ENCODE peak calls at places on chromosome 6, in six cellular contexts. J, T, M, L, U and B are unnamed samples.

GRCh38 chr6:3625980-3626533 is 125.5 kb downstream of the PXDC1 start:
- DNase-seq in J (no peak), L (no peak), M (no peak), U (no peak), T (no peak), B (no peak)

GRCh38 chr6:31035862-31036497 is 25.7 kb downstream of the MUC22 start:
- DNase-seq in T (no peak), L (no peak), J (no peak), M (no peak), U (no peak), B (no peak)

GRCh38 chr6:28941681-28942448 is 18.1 kb upstream of the TRIM27 start:
- DNase-seq in J (peak; percentile 70), U (no peak), L (no peak), T (no peak), M (no peak), B (peak; percentile 32)

GRCh38 chr6:166862287-166862977 is 93.9 kb downstream of the RNASET2 start:
- DNase-seq in M (peak; percentile 7), J (peak; percentile 76), T (no peak), U (peak; percentile 71), L (peak; percentile 43), B (no peak)

GRCh38 chr6:46469021-46469420 is 22.2 kb downstream of the RCAN2 start:
- DNase-seq in T (no peak), L (no peak), J (no peak), U (no peak), M (no peak), B (no peak)

GRCh38 chr6:132253211-132253610 is 148.1 kb downstream of the MOXD1 start:
- DNase-seq in T (no peak), M (no peak), J (no peak), U (no peak), L (no peak), B (no peak)

GRCh38 chr6:169231790-169232506 is 21.7 kb downstream of the THBS2 start:
- DNase-seq in U (no peak), T (no peak), M (no peak), L (no peak), J (no peak), B (no peak)

GRCh38 chr6:41162687-41163418 is at the start of gene TREM2:
- DNase-seq in M (no peak), L (no peak), T (no peak), J (no peak), U (no peak), B (no peak)

GRCh38 chr6:1797801-1798200 is 188.1 kb downstream of the FOXC1 start:
- DNase-seq in L (peak; percentile 22), J (no peak), T (no peak), U (no peak), M (peak; percentile 61), B (no peak)

GRCh38 chr6:79646006-79646405 is 14.9 kb downstream of the SH3BGRL2 start:
- DNase-seq in U (no peak), J (peak; percentile 31), M (no peak), T (no peak), L (peak; percentile 51), B (no peak)
- TF ChIP-seq CTCF in U (no peak), J (peak; percentile 51), M (no peak), T (peak; percentile 25), L (peak; percentile 28), B (no peak)

DNA sequence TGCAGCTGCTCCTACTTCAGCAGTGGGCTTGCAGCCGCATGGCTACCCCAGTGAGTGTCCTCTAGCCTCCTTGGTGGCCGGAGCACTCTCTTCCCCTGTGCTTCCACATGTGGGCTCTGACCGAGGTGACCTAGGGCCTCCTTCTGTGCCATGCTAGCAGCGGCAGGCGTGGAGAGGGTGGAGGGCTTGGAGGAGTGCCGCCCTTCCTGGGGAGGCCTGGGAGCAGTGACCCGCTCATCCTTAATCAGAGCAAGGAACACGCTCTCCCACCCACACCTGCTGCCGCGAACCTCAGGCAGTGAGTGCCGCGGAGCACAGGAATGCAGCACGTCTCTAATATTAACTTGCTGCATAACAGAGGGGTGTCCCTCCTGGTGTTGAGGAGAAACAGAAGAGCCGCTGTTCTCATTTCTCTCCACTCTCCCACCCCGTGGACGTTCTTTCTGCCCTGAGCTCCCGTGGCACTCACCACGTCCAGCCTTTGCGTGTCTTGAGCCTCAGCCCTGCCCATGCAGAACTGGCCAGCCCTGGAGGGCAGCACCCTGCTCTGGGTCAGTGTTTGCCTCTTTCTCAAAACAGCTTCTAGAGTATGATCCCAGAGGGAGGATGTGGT is 31.9 kb downstream of the DUSP22 start:
- DNase-seq in L (no peak), M (peak; percentile 11), T (no peak), J (no peak), U (no peak), B (no peak)
- TF ChIP-seq CTCF in L (no peak), M (no peak), T (no peak), J (no peak), U (no peak), B (no peak)

GRCh38 chr6:43308101-43308989 is at the start of gene CRIP3:
- DNase-seq in L (peak; percentile 71), M (peak; percentile 44), T (peak; percentile 4), J (peak; percentile 90), U (peak; percentile 29), B (peak; percentile 50)
- TF ChIP-seq CTCF in L (peak; percentile 68), M (peak; percentile 44), T (peak; percentile 57), J (peak; percentile 39), U (peak; percentile 55), B (no peak)

GRCh38 chr6:79574636-79575035 is 37.4 kb upstream of the LCA5 start:
- DNase-seq in J (no peak), U (no peak), M (peak; percentile 87), L (no peak), T (peak; percentile 86), B (no peak)

GRCh38 chr6:79570802-79571367 is 33.7 kb upstream of the LCA5 start:
- DNase-seq in L (peak; percentile 62), J (no peak), M (peak; percentile 74), U (peak; percentile 34), T (no peak), B (no peak)

GRCh38 chr6:79570129-79570801 is 33.0 kb upstream of the LCA5 start:
- DNase-seq in J (no peak), M (peak; percentile 68), T (peak; percentile 72), L (no peak), U (no peak), B (peak; percentile 56)
- TF ChIP-seq CTCF in J (no peak), M (no peak), T (no peak), L (no peak), U (no peak), B (no peak)

GRCh38 chr6:84119277-84119676 is 85.7 kb downstream of the MRAP2 start:
- DNase-seq in U (no peak), T (no peak), M (peak; percentile 47), J (no peak), L (no peak), B (no peak)
- TF ChIP-seq CTCF in U (no peak), T (no peak), M (peak; percentile 35), J (peak; percentile 21), L (no peak), B (no peak)

DNA sequence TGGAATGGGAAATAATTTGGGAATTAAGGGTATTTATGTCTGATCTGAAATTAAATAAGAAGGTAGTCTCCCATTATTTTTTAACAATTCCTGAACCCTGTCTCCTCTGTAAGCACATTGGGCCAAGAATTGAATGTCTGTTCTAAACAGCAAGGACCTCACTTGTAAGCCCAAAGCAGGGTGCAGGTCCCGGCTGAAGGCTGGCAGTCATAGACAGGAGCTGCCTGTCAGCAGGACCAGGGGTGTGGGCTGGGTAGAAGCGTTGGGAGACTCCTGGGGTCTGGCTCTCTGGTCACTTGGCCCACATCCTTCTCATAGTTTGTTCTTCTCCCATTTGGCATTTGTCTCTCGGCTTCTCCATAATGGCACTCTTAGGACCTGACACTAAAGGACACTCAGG is 75.6 kb downstream of the SNX9 start:
- DNase-seq in T (no peak), U (no peak), L (no peak), J (no peak), M (no peak), B (no peak)
- TF ChIP-seq CTCF in T (no peak), U (no peak), L (no peak), J (no peak), M (no peak), B (no peak)